ENCODE peak calls at places on chromosomes 5 and 9, in nine cellular contexts. D is uterus; R is left colon; U is lung microvascular endothelial cell; X is iris pigment epithelial cell; K is T follicular helper cell; F is CD8-positive, alpha-beta T cell; Q is stimulated activated CD8-positive, alpha-beta memory T cell treated with anti-CD3 and anti-CD28 coated beads, Interleukin-15, amount 100 ng/mL, for 48 hours; G is T-helper 1 cell. Y is an unnamed sample.

GRCh38 chr9:79221084-79221483 is 350.7 kb upstream of the TLE4 start:
- DNase-seq in G (no peak), X (peak; percentile 95), R (no peak), U (peak; percentile 83), F (no peak), K (no peak), Q (no peak), D (no peak), Y (no peak)

GRCh38 chr9:113988951-113989780 is 88.9 kb downstream of the AMBP start:
- DNase-seq in Q (no peak), F (no peak), U (no peak), X (no peak), D (peak; percentile 74), G (no peak), R (no peak), K (no peak), Y (no peak)

GRCh38 chr5:59765446-59765845 is 128.1 kb downstream of the PDE4D start:
- DNase-seq in R (no peak), D (no peak), F (no peak), U (no peak), Q (no peak), X (no peak), G (no peak), K (no peak), Y (no peak)

GRCh38 chr5:109996246-109996645 is 306.5 kb downstream of the MAN2A1 start:
- DNase-seq in X (no peak), U (no peak), F (no peak), D (no peak), R (no peak), G (no peak), K (no peak), Q (no peak), Y (no peak)

GRCh38 chr9:112680731-112681402 is 37.0 kb downstream of the INIP start:
- DNase-seq in G (no peak), D (no peak), F (no peak), R (no peak), X (no peak), K (no peak), U (no peak), Q (no peak), Y (no peak)

GRCh38 chr5:112366987-112367386 is 52.1 kb downstream of the EPB41L4A start:
- DNase-seq in Q (no peak), D (no peak), G (no peak), U (no peak), K (no peak), X (peak; percentile 5), R (no peak), F (no peak), Y (no peak)

GRCh38 chr9:136014928-136015633 is 53.9 kb upstream of the UBAC1 start:
- DNase-seq in R (peak; percentile 3), G (no peak), F (no peak), D (peak; percentile 12), Q (no peak), U (no peak), K (no peak), X (no peak), Y (no peak)

GRCh38 chr9:121755581-121755980 is 104.1 kb downstream of the DAB2IP start:
- DNase-seq in K (no peak), D (no peak), F (no peak), U (no peak), G (no peak), Q (no peak), R (no peak), X (no peak), Y (no peak)

GRCh38 chr9:27195191-27195590 is 86.2 kb downstream of the TEK start:
- DNase-seq in Q (no peak), X (peak; percentile 69), R (no peak), U (no peak), D (no peak), K (no peak), G (no peak), F (no peak), Y (no peak)

GRCh38 chr5:137207023-137207760 is 291.9 kb downstream of the SPOCK1 start:
- DNase-seq in U (no peak), G (no peak), R (no peak), X (no peak), D (no peak), Q (no peak), F (no peak), K (no peak), Y (no peak)